ENCODE peak calls at places on chromosomes 16 and 17, in eight cellular contexts. U, W, P, R, D, J, G and I are unnamed samples.

GRCh38 chr17:57394375-57394774 is 138.1 kb downstream of the MSI2 start:
- DNase-seq in U (no peak), W (no peak), P (no peak), R (no peak), D (no peak), J (no peak), G (no peak), I (no peak)

GRCh38 chr17:68061512-68062313 is 26.2 kb downstream of the KPNA2 start:
- DNase-seq in U (no peak), W (peak), P (no peak), R (no peak), D (no peak), J (peak), G (no peak), I (peak)

GRCh38 chr17:77308768-77309726 is 168.3 kb downstream of the SEC14L1 start:
- DNase-seq in U (no peak), W (peak), P (peak), R (no peak), D (no peak), J (peak), G (peak), I (peak)

GRCh38 chr16:85005278-85006069 is 5.9 kb downstream of the ZDHHC7 start:
- DNase-seq in U (no peak), W (peak), P (peak), R (no peak), D (no peak), J (peak), G (no peak), I (peak)

GRCh38 chr17:3906881-3907280 is 9.4 kb downstream of the P2RX1 start:
- DNase-seq in U (no peak), W (no peak), P (no peak), R (no peak), D (no peak), J (no peak), G (no peak), I (no peak)

GRCh38 chr17:35726609-35727460 is 4.6 kb upstream of the RASL10B start:
- DNase-seq in U (no peak), W (peak), P (peak), R (peak), D (peak), J (peak), G (no peak), I (peak)

GRCh38 chr17:29723283-29724047 is 100.8 kb upstream of the CORO6 start:
- DNase-seq in U (no peak), W (no peak), P (no peak), R (no peak), D (no peak), J (no peak), G (no peak), I (no peak)

GRCh38 chr17:68596411-68596945 is 4.7 kb downstream of the FAM20A start:
- DNase-seq in U (no peak), W (no peak), P (no peak), R (no peak), D (no peak), J (no peak), G (no peak), I (no peak)

GRCh38 chr17:30244853-30245385 is 9.4 kb upstream of the SLC6A4 start:
- DNase-seq in U (no peak), W (peak), P (peak), R (no peak), D (no peak), J (peak), G (no peak), I (peak)

GRCh38 chr16:66914541-66914940 is 4.1 kb downstream of the CDH16 start:
- DNase-seq in U (no peak), W (no peak), P (no peak), R (no peak), D (no peak), J (no peak), G (no peak), I (no peak)

GRCh38 chr16:66746682-66747081 is 4.7 kb downstream of the DYNC1LI2 start:
- DNase-seq in U (no peak), W (peak), P (peak), R (no peak), D (no peak), J (no peak), G (no peak), I (no peak)

GRCh38 chr16:86509759-86510464 is 415 bp upstream of the FOXF1 start:
- DNase-seq in U (peak), W (peak), P (peak), R (peak), D (peak), J (peak), G (no peak), I (peak)

GRCh38 chr17:5364156-5364555 is 55.3 kb downstream of the NUP88 start:
- DNase-seq in U (no peak), W (peak), P (peak), R (no peak), D (no peak), J (no peak), G (no peak), I (peak)

GRCh38 chr16:87552772-87553171 is 49.5 kb upstream of the JPH3 start:
- DNase-seq in U (no peak), W (no peak), P (no peak), R (no peak), D (no peak), J (no peak), G (no peak), I (no peak)

GRCh38 chr17:79330696-79331095 is 256.1 kb downstream of the ENGASE start:
- DNase-seq in U (no peak), W (no peak), P (no peak), R (no peak), D (no peak), J (no peak), G (no peak), I (no peak)

GRCh38 chr17:28488154-28488883 is 14.9 kb downstream of the SLC13A2 start:
- DNase-seq in U (no peak), W (no peak), P (no peak), R (no peak), D (no peak), J (no peak), G (no peak), I (no peak)
- TF ChIP-seq CTCF in U (no peak), W (no peak), P (no peak), R (no peak), D (no peak), J (no peak), G (no peak), I (no peak)

GRCh38 chr17:56300191-56300590 is 146.9 kb downstream of the ANKFN1 start:
- DNase-seq in U (no peak), W (no peak), P (no peak), R (no peak), D (no peak), J (no peak), G (no peak), I (no peak)

GRCh38 chr17:56310780-56311179 is 157.5 kb downstream of the ANKFN1 start:
- DNase-seq in U (no peak), W (no peak), P (no peak), R (no peak), D (no peak), J (no peak), G (no peak), I (no peak)

GRCh38 chr17:56309897-56310296 is 156.6 kb downstream of the ANKFN1 start:
- DNase-seq in U (no peak), W (no peak), P (peak), R (no peak), D (no peak), J (no peak), G (no peak), I (peak)

GRCh38 chr17:56305017-56305416 is 151.7 kb downstream of the ANKFN1 start:
- DNase-seq in U (no peak), W (no peak), P (no peak), R (no peak), D (no peak), J (no peak), G (no peak), I (no peak)
- TF ChIP-seq CTCF in U (no peak), W (no peak), P (peak), R (no peak), D (no peak), J (peak), G (no peak), I (no peak)

GRCh38 chr17:70808596-70808995 is 639.3 kb downstream of the KCNJ2 start:
- DNase-seq in U (no peak), W (peak), P (no peak), R (no peak), D (no peak), J (no peak), G (no peak), I (no peak)
- TF ChIP-seq CTCF in U (peak), W (peak), P (peak), R (no peak), D (peak), J (peak), G (peak), I (peak)

GRCh38 chr16:2250652-2251280 is 621 bp downstream of the ECI1 start:
- DNase-seq in U (no peak), W (peak), P (peak), R (no peak), D (no peak), J (peak), G (no peak), I (no peak)

GRCh38 chr16:2252806-2253148 is 1.4 kb upstream of the ECI1 start:
- DNase-seq in U (no peak), W (no peak), P (no peak), R (no peak), D (no peak), J (no peak), G (no peak), I (no peak)

GRCh38 chr16:2246301-2246885 is 5.0 kb downstream of the ECI1 start:
- DNase-seq in U (no peak), W (no peak), P (no peak), R (no peak), D (no peak), J (no peak), G (no peak), I (no peak)

GRCh38 chr16:2253293-2253692 is 1.9 kb upstream of the ECI1 start:
- DNase-seq in U (no peak), W (no peak), P (no peak), R (no peak), D (no peak), J (no peak), G (no peak), I (no peak)

DNA sequence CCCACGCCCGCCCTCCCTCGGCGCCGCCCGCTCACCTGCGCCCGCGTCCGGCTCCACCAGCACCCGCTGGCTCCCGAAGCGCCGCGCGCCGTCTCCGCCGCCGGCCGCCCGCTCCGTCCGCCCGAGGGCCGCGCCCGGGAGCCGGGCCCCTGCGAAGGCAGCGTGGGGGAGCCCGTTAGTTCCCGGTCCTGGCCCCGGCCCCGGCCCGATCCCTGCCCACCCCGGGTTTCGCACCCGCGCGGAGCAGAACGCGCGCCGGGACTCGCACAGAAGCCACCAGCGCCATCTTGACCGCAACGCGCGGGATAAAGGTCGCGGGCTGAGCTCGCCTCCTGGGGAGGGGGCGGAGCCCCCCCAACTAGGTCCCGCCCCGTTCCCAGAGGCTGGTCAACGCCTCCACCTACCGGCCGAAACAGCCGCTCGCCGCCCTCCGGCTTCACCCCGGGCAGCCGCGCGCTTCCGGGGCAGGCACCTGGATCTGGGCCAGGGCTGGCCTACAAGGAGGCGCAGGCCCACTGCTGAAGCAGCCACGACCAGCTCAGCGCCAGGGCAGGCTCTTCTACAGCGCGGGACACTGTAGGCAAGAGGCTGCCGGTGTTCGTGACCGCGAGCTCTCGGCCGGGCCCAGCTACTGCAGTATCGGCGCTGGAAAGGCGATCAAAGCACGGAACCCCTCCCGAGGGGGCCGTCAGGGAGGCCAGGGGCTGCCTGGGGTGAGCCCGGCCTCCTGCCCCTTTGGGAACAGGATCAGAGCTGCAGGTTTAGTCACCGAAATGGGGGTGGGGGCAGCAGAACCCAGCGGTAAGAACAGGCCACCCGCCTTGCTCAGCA is at the start of gene ECI1:
- DNase-seq in U (peak), W (peak), P (peak), R (peak), D (peak), J (peak), G (peak), I (peak)
- TF ChIP-seq CTCF in U (peak), W (peak), P (peak), R (peak), D (peak), J (peak), G (peak), I (peak)